ENCODE peak calls at places on chromosomes 11 and 22, in five cellular contexts. Y is KBM-7; N is stimulated activated CD8-positive, alpha-beta memory T cell treated with anti-CD3 and anti-CD28 coated beads, Interleukin-15, amount 100 ng/mL, for 4 hours; J is mammary epithelial cell; B is stimulated activated CD4-positive, alpha-beta T cell treated with anti-CD3 and anti-CD28 coated beads, Interleukin-1b, Interleukin-23, amount 100 ng/mL, for 1 hour. R is an unnamed sample.
A peak's percentile ranks its signal among the peaks of the same experiment; 100 is the strongest.

GRCh38 chr11:117882539-117882938 is 6.1 kb upstream of the FXYD6 start:
- DNase-seq in Y (no peak), N (no peak), J (no peak), B (no peak), R (peak; percentile 62)

GRCh38 chr22:26848244-26848920 is 191.0 kb downstream of the MIAT start:
- DNase-seq in Y (no peak), N (no peak), J (no peak), B (no peak), R (no peak)

GRCh38 chr22:31917227-31917921 is 27.0 kb upstream of the YWHAH start:
- DNase-seq in Y (no peak), N (no peak), J (no peak), B (no peak), R (no peak)

GRCh38 chr22:17007257-17007656 is 765 bp downstream of the GAB4 start:
- DNase-seq in Y (no peak), N (no peak), J (no peak), B (no peak), R (no peak)

GRCh38 chr11:116724813-116725212 is 48.0 kb downstream of the BUD13 start:
- DNase-seq in Y (no peak), N (no peak), J (no peak), B (no peak), R (no peak)

GRCh38 chr11:34358258-34358665 is 452 bp upstream of the ABTB2 start:
- DNase-seq in Y (peak; percentile 84), N (no peak), J (peak; percentile 82), B (no peak), R (no peak)

GRCh38 chr11:64367931-64368672 is 9.1 kb downstream of the RPS6KA4 start:
- DNase-seq in Y (no peak), N (no peak), J (no peak), B (no peak), R (no peak)

GRCh38 chr22:29734853-29735252 is 15.1 kb downstream of the CABP7 start:
- DNase-seq in Y (no peak), N (no peak), J (no peak), B (no peak), R (no peak)

GRCh38 chr22:27879923-27880322 is 39.1 kb downstream of the PITPNB start:
- DNase-seq in Y (peak; percentile 53), N (no peak), J (peak; percentile 30), B (no peak), R (no peak)

GRCh38 chr11:113114452-113115027 is 153.3 kb downstream of the NCAM1 start:
- DNase-seq in Y (peak; percentile 15), N (no peak), J (peak; percentile 49), B (no peak), R (peak; percentile 67)

GRCh38 chr22:42202048-42202447 is 68.4 kb downstream of the TCF20 start:
- DNase-seq in Y (no peak), N (no peak), J (no peak), B (no peak), R (no peak)

GRCh38 chr11:19739872-19740271 is 27.2 kb downstream of the NAV2 start:
- DNase-seq in Y (no peak), N (no peak), J (no peak), B (no peak), R (no peak)

GRCh38 chr11:117313828-117314768 is 2.0 kb downstream of the BACE1 start:
- DNase-seq in Y (no peak), N (no peak), J (no peak), B (no peak), R (no peak)

GRCh38 chr22:45880091-45880651 is 96.8 kb downstream of the WNT7B start:
- DNase-seq in Y (no peak), N (no peak), J (no peak), B (no peak), R (no peak)

GRCh38 chr11:11970556-11970955 is 37.9 kb downstream of the DKK3 start:
- DNase-seq in Y (no peak), N (no peak), J (no peak), B (no peak), R (no peak)

GRCh38 chr11:788953-789940 is 643 bp downstream of the CEND1 start:
- DNase-seq in Y (no peak), N (no peak), J (no peak), B (no peak), R (no peak)

GRCh38 chr11:72773291-72773690 is 20.6 kb downstream of the STARD10 start:
- DNase-seq in Y (no peak), N (no peak), J (peak; percentile 77), B (no peak), R (no peak)

GRCh38 chr22:39220450-39220849 is 24.3 kb downstream of the PDGFB start:
- DNase-seq in Y (no peak), N (no peak), J (no peak), B (no peak), R (no peak)

GRCh38 chr11:77299528-77299993 is 1.9 kb downstream of the GDPD4 start:
- DNase-seq in Y (no peak), N (no peak), J (peak; percentile 78), B (no peak), R (no peak)

GRCh38 chr22:22148905-22149304 is 95.7 kb upstream of the VPREB1 start:
- DNase-seq in Y (no peak), N (no peak), J (no peak), B (no peak), R (no peak)

GRCh38 chr11:41659990-41660389 is 200.5 kb upstream of the LRRC4C start:
- DNase-seq in Y (no peak), N (no peak), J (peak; percentile 24), B (no peak), R (no peak)

GRCh38 chr11:113014731-113015455 is 53.7 kb downstream of the NCAM1 start:
- DNase-seq in Y (no peak), N (no peak), J (no peak), B (no peak), R (peak; percentile 79)

GRCh38 chr11:71329165-71329510 is 76.8 kb upstream of the SHANK2 start:
- DNase-seq in Y (no peak), N (no peak), J (no peak), B (no peak), R (no peak)

GRCh38 chr22:25896098-25896497 is 154.1 kb downstream of the MYO18B start:
- DNase-seq in Y (no peak), N (no peak), J (no peak), B (no peak), R (no peak)

GRCh38 chr11:79291948-79292347 is 148.9 kb downstream of the TENM4 start:
- DNase-seq in Y (no peak), N (no peak), J (no peak), B (no peak), R (no peak)

GRCh38 chr11:117985953-117986887 is at the start of gene IL10RA:
- DNase-seq in Y (peak; percentile 91), N (peak; percentile 73), J (peak; percentile 68), B (peak; percentile 71), R (no peak)